ENCODE peak calls at places on chromosomes 1 and 21, in five cellular contexts. One of them, this sample, is unnamed. For H3K4me1, the result is how much of the 10 kb centered on the place peaks cover.

GRCh38 chr1:119947468-119947867 is 51.2 kb upstream of the ADAM30 start:
- DNase-seq in cardiac muscle cell: peak
- DNase-seq in adrenal gland: no peak
- DNase-seq in spleen: no peak
- DNase-seq in OCI-LY7: no peak
- DNase-seq in this sample: no peak

GRCh38 chr1:156080598-156081173 is 1.6 kb downstream of the MEX3A start:
- DNase-seq in cardiac muscle cell: no peak
- DNase-seq in adrenal gland: no peak
- DNase-seq in spleen: no peak
- DNase-seq in OCI-LY7: no peak
- DNase-seq in this sample: no peak

GRCh38 chr1:47568763-47569162 is 130.9 kb downstream of the FOXD2 start:
- DNase-seq in cardiac muscle cell: no peak
- DNase-seq in adrenal gland: no peak
- DNase-seq in spleen: peak
- DNase-seq in OCI-LY7: no peak
- DNase-seq in this sample: no peak

GRCh38 chr21:41684381-41685245 is 82.2 kb downstream of the RIPK4 start:
- DNase-seq in cardiac muscle cell: peak
- DNase-seq in adrenal gland: no peak
- DNase-seq in spleen: no peak
- DNase-seq in OCI-LY7: no peak
- DNase-seq in this sample: peak

GRCh38 chr1:68758666-68759209 is 261.9 kb upstream of the DEPDC1 start:
- DNase-seq in cardiac muscle cell: no peak
- DNase-seq in adrenal gland: no peak
- DNase-seq in spleen: no peak
- DNase-seq in OCI-LY7: no peak
- DNase-seq in this sample: no peak

GRCh38 chr1:167232801-167233200 is 12.1 kb downstream of the POU2F1 start:
- DNase-seq in cardiac muscle cell: no peak
- DNase-seq in adrenal gland: no peak
- DNase-seq in spleen: no peak
- DNase-seq in OCI-LY7: no peak
- DNase-seq in this sample: no peak

GRCh38 chr21:41501919-41502318 is 6.0 kb downstream of the TMPRSS2 start:
- DNase-seq in cardiac muscle cell: no peak
- DNase-seq in adrenal gland: no peak
- DNase-seq in spleen: no peak
- DNase-seq in OCI-LY7: no peak
- DNase-seq in this sample: no peak

GRCh38 chr1:12249181-12249580 is 19.4 kb downstream of the VPS13D start:
- DNase-seq in cardiac muscle cell: no peak
- DNase-seq in adrenal gland: no peak
- DNase-seq in spleen: no peak
- DNase-seq in OCI-LY7: no peak
- DNase-seq in this sample: no peak

GRCh38 chr1:224959121-224959520 is 29.6 kb downstream of the DNAH14 start:
- DNase-seq in cardiac muscle cell: no peak
- DNase-seq in adrenal gland: no peak
- DNase-seq in spleen: no peak
- DNase-seq in OCI-LY7: no peak
- DNase-seq in this sample: no peak

GRCh38 chr21:45013271-45013841 is 61.0 kb upstream of the ADARB1 start:
- DNase-seq in cardiac muscle cell: no peak
- DNase-seq in adrenal gland: no peak
- DNase-seq in spleen: peak
- DNase-seq in OCI-LY7: no peak
- DNase-seq in this sample: peak

GRCh38 chr1:200883118-200883517 is 10.3 kb downstream of the GPR25 start:
- DNase-seq in cardiac muscle cell: no peak
- DNase-seq in adrenal gland: no peak
- DNase-seq in spleen: no peak
- DNase-seq in OCI-LY7: no peak
- DNase-seq in this sample: no peak

GRCh38 chr1:230270185-230270939 is 155.8 kb downstream of the PGBD5 start:
- DNase-seq in cardiac muscle cell: peak
- DNase-seq in adrenal gland: no peak
- DNase-seq in spleen: peak
- DNase-seq in OCI-LY7: peak
- DNase-seq in this sample: no peak

GRCh38 chr1:151346082-151346768 is 827 bp downstream of the RFX5 start:
- DNase-seq in cardiac muscle cell: no peak
- DNase-seq in adrenal gland: no peak
- DNase-seq in spleen: no peak
- DNase-seq in OCI-LY7: peak
- DNase-seq in this sample: no peak

GRCh38 chr1:47389735-47390134 is 26.4 kb upstream of the FOXE3 start:
- DNase-seq in cardiac muscle cell: no peak
- DNase-seq in adrenal gland: no peak
- DNase-seq in spleen: no peak
- DNase-seq in OCI-LY7: no peak
- DNase-seq in this sample: no peak

GRCh38 chr1:53265581-53265980 is 27.3 kb upstream of the MAGOH start:
- DNase-seq in cardiac muscle cell: no peak
- DNase-seq in adrenal gland: no peak
- DNase-seq in spleen: peak
- DNase-seq in OCI-LY7: no peak
- DNase-seq in this sample: no peak

GRCh38 chr1:73359001-73359400 is 839.0 kb downstream of the LRRIQ3 start:
- DNase-seq in cardiac muscle cell: no peak
- DNase-seq in adrenal gland: no peak
- DNase-seq in spleen: no peak
- DNase-seq in OCI-LY7: no peak
- DNase-seq in this sample: no peak

GRCh38 chr1:103106426-103107321 is 1.6 kb downstream of the COL11A1 start:
- DNase-seq in cardiac muscle cell: peak
- DNase-seq in adrenal gland: peak
- DNase-seq in spleen: no peak
- DNase-seq in OCI-LY7: peak
- DNase-seq in this sample: peak

GRCh38 chr1:53550201-53550741 is 91.1 kb downstream of the DMRTB1 start:
- DNase-seq in cardiac muscle cell: peak
- DNase-seq in adrenal gland: peak
- DNase-seq in spleen: peak
- DNase-seq in OCI-LY7: no peak
- DNase-seq in this sample: peak

GRCh38 chr1:152461544-152461943 is 47.5 kb upstream of the CRNN start:
- DNase-seq in cardiac muscle cell: peak
- DNase-seq in adrenal gland: peak
- DNase-seq in spleen: no peak
- DNase-seq in OCI-LY7: peak
- DNase-seq in this sample: no peak

GRCh38 chr1:10753279-10753678 is 43.2 kb downstream of the CASZ1 start:
- DNase-seq in cardiac muscle cell: no peak
- DNase-seq in adrenal gland: no peak
- DNase-seq in spleen: no peak
- DNase-seq in OCI-LY7: no peak
- DNase-seq in this sample: no peak

GRCh38 chr1:23178414-23178813 is 9.8 kb upstream of the LUZP1 start:
- DNase-seq in cardiac muscle cell: peak
- DNase-seq in adrenal gland: no peak
- DNase-seq in spleen: no peak
- DNase-seq in OCI-LY7: no peak
- DNase-seq in this sample: no peak

GRCh38 chr1:182972821-182973220 is 19.9 kb upstream of the SHCBP1L start:
- DNase-seq in cardiac muscle cell: no peak
- DNase-seq in adrenal gland: no peak
- DNase-seq in spleen: no peak
- DNase-seq in OCI-LY7: no peak
- DNase-seq in this sample: no peak

GRCh38 chr1:200252526-200252925 is 157.3 kb downstream of the ZNF281 start:
- DNase-seq in cardiac muscle cell: no peak
- DNase-seq in adrenal gland: no peak
- DNase-seq in spleen: no peak
- DNase-seq in OCI-LY7: no peak
- DNase-seq in this sample: no peak

GRCh38 chr1:235999259-235999925 is 65.5 kb downstream of the NID1 start:
- DNase-seq in cardiac muscle cell: peak
- DNase-seq in adrenal gland: no peak
- DNase-seq in spleen: no peak
- DNase-seq in OCI-LY7: no peak
- DNase-seq in this sample: no peak

GRCh38 chr1:110056284-110056680 is 14.2 kb downstream of the ALX3 start:
- DNase-seq in cardiac muscle cell: no peak
- DNase-seq in adrenal gland: no peak
- DNase-seq in spleen: no peak
- DNase-seq in OCI-LY7: no peak
- DNase-seq in this sample: no peak

GRCh38 chr1:19456915-19457554 is 28.3 kb downstream of the CAPZB start:
- DNase-seq in cardiac muscle cell: peak
- DNase-seq in adrenal gland: no peak
- DNase-seq in spleen: no peak
- DNase-seq in OCI-LY7: no peak
- DNase-seq in this sample: no peak

GRCh38 chr21:26982767-26983166 is 15.9 kb upstream of the ADAMTS5 start:
- DNase-seq in cardiac muscle cell: peak
- DNase-seq in adrenal gland: peak
- DNase-seq in spleen: no peak
- DNase-seq in OCI-LY7: no peak
- DNase-seq in this sample: no peak

GRCh38 chr21:26972131-26972707 is 5.3 kb upstream of the ADAMTS5 start:
- DNase-seq in cardiac muscle cell: no peak
- DNase-seq in adrenal gland: no peak
- DNase-seq in spleen: no peak
- DNase-seq in OCI-LY7: no peak
- DNase-seq in this sample: no peak

DNA sequence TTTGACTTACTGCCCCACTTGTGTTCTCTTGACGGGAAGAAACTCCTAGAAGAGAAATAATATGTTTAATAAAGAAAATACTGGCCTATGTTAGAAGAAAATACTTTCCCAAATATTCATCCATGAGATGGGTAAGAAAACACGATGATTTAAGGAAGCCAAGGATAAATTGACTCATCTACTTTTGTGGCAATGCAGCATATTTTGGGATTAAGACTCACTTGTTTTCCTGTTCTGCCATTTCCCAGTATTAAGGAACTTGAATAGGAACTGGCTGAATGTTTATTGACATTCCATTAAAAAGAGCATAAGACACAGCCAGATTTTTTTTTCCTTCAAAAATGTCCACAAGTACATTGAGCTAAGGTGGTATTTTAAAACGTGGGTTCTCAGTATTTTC is 10.9 kb upstream of the ADAMTS5 start:
- DNase-seq in cardiac muscle cell: no peak
- DNase-seq in adrenal gland: no peak
- DNase-seq in spleen: no peak
- DNase-seq in OCI-LY7: no peak
- DNase-seq in this sample: no peak
- H3K27ac ChIP-seq in cardiac muscle cell: no peak
- H3K27ac ChIP-seq in adrenal gland: no peak
- H3K27ac ChIP-seq in spleen: no peak
- H3K27ac ChIP-seq in OCI-LY7: no peak
- H3K27ac ChIP-seq in this sample: no peak

GRCh38 chr1:57063427-57063826 is 97.6 kb upstream of the C8B start:
- DNase-seq in cardiac muscle cell: no peak
- DNase-seq in adrenal gland: no peak
- DNase-seq in spleen: no peak
- DNase-seq in OCI-LY7: no peak
- DNase-seq in this sample: no peak
- TF ChIP-seq CTCF in cardiac muscle cell: no peak
- TF ChIP-seq CTCF in adrenal gland: no peak
- TF ChIP-seq CTCF in spleen: no peak
- TF ChIP-seq CTCF in OCI-LY7: no peak
- TF ChIP-seq CTCF in this sample: no peak

DNA sequence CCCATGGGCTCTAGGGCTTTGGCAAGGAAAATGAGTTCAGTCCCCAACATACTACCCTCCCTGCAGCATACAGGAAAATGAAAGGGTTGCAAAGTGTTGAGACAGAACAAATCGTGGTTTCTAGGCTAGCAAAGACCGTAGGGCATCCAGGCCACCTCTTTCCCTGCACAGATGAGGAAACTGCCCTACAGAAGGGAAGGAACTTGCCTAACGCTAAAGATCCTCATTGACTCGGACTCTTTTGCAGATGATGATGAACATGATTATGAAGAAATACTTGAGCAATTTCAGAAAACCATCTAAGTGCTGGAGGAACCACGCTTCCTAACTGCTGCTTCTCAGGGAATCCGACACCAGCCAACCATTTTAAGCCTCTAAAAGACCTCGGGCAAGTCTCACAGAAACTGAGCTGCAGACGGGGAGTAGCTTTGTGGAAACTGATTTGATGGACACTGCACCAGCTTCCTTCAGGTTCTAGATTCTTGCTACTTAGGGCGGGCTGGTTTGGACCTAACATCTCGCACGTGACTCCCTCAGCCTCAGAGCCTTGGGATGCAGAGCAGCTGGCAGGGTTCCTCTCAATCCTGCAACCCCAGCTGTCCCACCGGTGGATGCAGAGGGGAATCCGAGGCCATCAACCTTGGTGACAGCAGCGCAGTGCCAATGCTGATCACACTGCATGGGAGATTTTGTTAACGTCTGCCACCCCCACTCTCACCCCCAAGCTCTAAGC is 13.4 kb downstream of the THEMIS2 start:
- DNase-seq in cardiac muscle cell: no peak
- DNase-seq in adrenal gland: no peak
- DNase-seq in spleen: peak
- DNase-seq in OCI-LY7: no peak
- DNase-seq in this sample: peak
- H3K4me1 ChIP-seq in cardiac muscle cell: under half
- H3K4me1 ChIP-seq in adrenal gland: under half
- H3K4me1 ChIP-seq in spleen: half or more
- H3K4me1 ChIP-seq in OCI-LY7: half or more
- H3K4me1 ChIP-seq in this sample: under half

GRCh38 chr1:226279498-226279897 is 29.5 kb downstream of the LIN9 start:
- DNase-seq in cardiac muscle cell: no peak
- DNase-seq in adrenal gland: no peak
- DNase-seq in spleen: no peak
- DNase-seq in OCI-LY7: no peak
- DNase-seq in this sample: no peak
- H3K27ac ChIP-seq in cardiac muscle cell: no peak
- H3K27ac ChIP-seq in adrenal gland: no peak
- H3K27ac ChIP-seq in spleen: no peak
- H3K27ac ChIP-seq in OCI-LY7: no peak
- H3K27ac ChIP-seq in this sample: no peak

GRCh38 chr1:228487336-228488106 is at the start of gene RNF187:
- DNase-seq in cardiac muscle cell: no peak
- DNase-seq in adrenal gland: peak
- DNase-seq in spleen: peak
- DNase-seq in OCI-LY7: no peak
- DNase-seq in this sample: peak
- TF ChIP-seq CTCF in cardiac muscle cell: no peak
- TF ChIP-seq CTCF in adrenal gland: no peak
- TF ChIP-seq CTCF in spleen: no peak
- TF ChIP-seq CTCF in OCI-LY7: no peak
- TF ChIP-seq CTCF in this sample: no peak

DNA sequence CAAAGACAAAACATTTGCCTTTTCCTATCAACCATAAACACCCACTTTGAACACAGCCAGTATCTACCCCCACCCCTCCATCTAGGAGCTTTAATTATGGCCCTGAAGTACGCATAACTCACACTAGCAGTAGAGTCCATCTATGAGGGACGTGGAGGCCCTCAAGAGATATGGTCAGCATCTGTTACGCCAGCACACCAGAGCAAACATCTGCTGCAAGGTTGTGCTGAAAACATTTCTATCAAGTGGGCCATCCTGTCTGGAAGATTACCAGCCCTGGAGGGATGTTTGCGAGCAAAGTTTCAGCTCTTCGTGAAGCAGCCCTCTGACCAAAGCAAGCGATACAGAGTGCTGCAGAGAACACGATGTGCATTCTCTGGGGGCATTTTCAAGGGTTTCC is 74.6 kb downstream of the SLC45A1 start:
- DNase-seq in cardiac muscle cell: peak
- DNase-seq in adrenal gland: no peak
- DNase-seq in spleen: no peak
- DNase-seq in OCI-LY7: no peak
- DNase-seq in this sample: no peak
- H3K4me1 ChIP-seq in cardiac muscle cell: under half
- H3K4me1 ChIP-seq in adrenal gland: half or more
- H3K4me1 ChIP-seq in spleen: under half
- H3K4me1 ChIP-seq in OCI-LY7: under half
- H3K4me1 ChIP-seq in this sample: under half